ENCODE peak calls at places on chromosomes 5 and 9, in five cellular contexts. P is H1, F is tibial nerve, A is upper lobe of right lung, B is upper lobe of left lung. O is an unnamed sample.

GRCh38 chr9:128863647-128864046 is 18.1 kb downstream of the KYAT1 start:
- DNase-seq in A (peak; percentile 92), P (peak; percentile 99), B (peak; percentile 88), F (peak; percentile 64), O (peak; percentile 88)

GRCh38 chr9:33163433-33164137 is 3.6 kb downstream of the B4GALT1 start:
- DNase-seq in P (no peak), F (no peak), B (no peak), A (no peak), O (no peak)

GRCh38 chr5:111863801-111864200 is 106.8 kb upstream of the NREP start:
- DNase-seq in F (no peak), P (no peak), A (no peak), B (no peak), O (no peak)

GRCh38 chr5:71013575-71013974 is 11.6 kb downstream of the NAIP start:
- DNase-seq in A (no peak), F (no peak), B (no peak), P (no peak), O (no peak)

GRCh38 chr5:158700231-158700996 is 399.3 kb downstream of the EBF1 start:
- DNase-seq in A (no peak), F (no peak), P (no peak), B (no peak), O (no peak)

GRCh38 chr9:4327504-4328191 is 27.8 kb upstream of the GLIS3 start:
- DNase-seq in P (peak; percentile 52), A (no peak), F (no peak), B (no peak), O (no peak)

GRCh38 chr5:154101184-154101583 is 62.4 kb downstream of the MFAP3 start:
- DNase-seq in P (no peak), B (no peak), F (no peak), A (no peak), O (no peak)

GRCh38 chr5:112684737-112685136 is 52.9 kb upstream of the APC start:
- DNase-seq in F (no peak), P (no peak), A (no peak), B (no peak), O (no peak)

GRCh38 chr5:178551468-178551867 is 38.7 kb downstream of the COL23A1 start:
- DNase-seq in P (no peak), A (no peak), B (no peak), F (no peak), O (no peak)

GRCh38 chr9:99103909-99104458 is 929 bp upstream of the TGFBR1 start:
- DNase-seq in F (peak; percentile 40), P (peak; percentile 63), B (no peak), A (no peak), O (no peak)

GRCh38 chr9:120710110-120710981 is 3.9 kb downstream of the MEGF9 start:
- DNase-seq in P (no peak), A (no peak), B (no peak), F (no peak), O (no peak)

GRCh38 chr5:157890825-157891587 is 32.1 kb upstream of the CLINT1 start:
- DNase-seq in B (no peak), F (no peak), A (no peak), P (no peak), O (no peak)

GRCh38 chr5:133489632-133490031 is 122.7 kb downstream of the FSTL4 start:
- DNase-seq in B (peak; percentile 26), F (no peak), A (no peak), P (no peak), O (no peak)

GRCh38 chr5:75656311-75657003 is 45.2 kb downstream of the ANKDD1B start:
- DNase-seq in F (peak; percentile 28), B (no peak), P (no peak), A (no peak), O (no peak)

GRCh38 chr9:133186736-133187135 is 22.3 kb downstream of the OBP2B start:
- DNase-seq in P (no peak), A (peak; percentile 43), F (no peak), B (no peak), O (peak; percentile 40)

GRCh38 chr9:109466623-109467590 is 31.2 kb downstream of the PTPN3 start:
- DNase-seq in B (no peak), A (no peak), F (no peak), P (no peak), O (no peak)

GRCh38 chr5:150271296-150271692 is 18.3 kb downstream of the CAMK2A start:
- DNase-seq in F (no peak), B (no peak), A (no peak), P (no peak), O (no peak)

GRCh38 chr5:173326501-173326960 is 1.7 kb downstream of the STC2 start:
- DNase-seq in A (no peak), F (no peak), B (no peak), P (no peak), O (no peak)

GRCh38 chr5:153276151-153276550 is 214.3 kb upstream of the GRIA1 start:
- DNase-seq in B (no peak), A (no peak), P (peak; percentile 76), F (peak; percentile 32), O (no peak)

GRCh38 chr5:87705876-87706275 is 293.1 kb upstream of the CCNH start:
- DNase-seq in A (no peak), B (no peak), P (no peak), F (no peak), O (no peak)

GRCh38 chr5:120843390-120843980 is 379.4 kb downstream of the PRR16 start:
- DNase-seq in F (no peak), P (no peak), B (no peak), A (no peak), O (no peak)

GRCh38 chr5:161975350-161975749 is 92.2 kb upstream of the GABRG2 start:
- DNase-seq in A (no peak), P (no peak), B (no peak), F (no peak), O (no peak)

GRCh38 chr9:4237748-4238511 is 61.9 kb downstream of the GLIS3 start:
- DNase-seq in F (no peak), A (no peak), B (no peak), P (no peak), O (no peak)

GRCh38 chr9:6567140-6567591 is 78.4 kb downstream of the GLDC start:
- DNase-seq in B (no peak), P (no peak), A (no peak), F (no peak), O (no peak)

GRCh38 chr5:1513326-1514026 is 10.3 kb downstream of the LPCAT1 start:
- DNase-seq in F (no peak), P (no peak), B (peak; percentile 23), A (peak; percentile 55), O (peak; percentile 43)

GRCh38 chr5:64693636-64694035 is 3.3 kb downstream of the SHISAL2B start:
- DNase-seq in B (no peak), A (no peak), F (no peak), P (no peak), O (no peak)

GRCh38 chr5:133528841-133529240 is 83.5 kb downstream of the FSTL4 start:
- DNase-seq in F (no peak), A (no peak), B (no peak), P (no peak), O (no peak)

GRCh38 chr5:39076757-39077475 is 2.7 kb upstream of the RICTOR start:
- DNase-seq in A (no peak), P (no peak), F (no peak), B (no peak), O (no peak)

GRCh38 chr5:59864718-59865117 is 28.8 kb downstream of the PDE4D start:
- DNase-seq in P (no peak), B (no peak), A (no peak), F (no peak), O (no peak)

GRCh38 chr9:4983541-4984165 is 1.4 kb upstream of the JAK2 start:
- DNase-seq in B (no peak), F (no peak), A (no peak), P (no peak), O (no peak)

GRCh38 chr5:118956727-118957126 is 31.6 kb downstream of the DTWD2 start:
- DNase-seq in B (no peak), A (no peak), P (no peak), F (no peak), O (no peak)

GRCh38 chr5:135460246-135461033 is 8.3 kb upstream of the TIFAB start:
- DNase-seq in B (no peak), F (no peak), P (no peak), A (no peak), O (peak; percentile 51)

DNA sequence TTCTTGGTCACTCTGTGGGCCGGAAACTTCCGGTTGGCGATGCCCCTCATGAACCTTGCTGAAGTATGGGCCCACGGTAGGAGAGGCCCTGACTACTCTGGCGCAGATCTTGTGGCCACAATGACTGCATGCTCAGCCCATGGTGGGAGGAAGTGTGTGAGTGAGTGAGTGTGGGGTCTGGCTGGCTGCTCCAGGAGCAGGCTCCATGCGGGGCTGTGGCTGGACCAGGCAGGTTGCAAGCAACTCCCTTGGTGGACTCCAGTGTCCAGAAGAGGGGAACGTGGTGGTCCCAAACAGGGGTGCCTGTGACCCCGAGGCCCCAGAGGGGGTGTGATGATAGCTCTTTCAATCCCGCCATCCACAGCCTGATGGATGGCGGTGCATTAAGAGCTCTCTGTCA is 35.5 kb upstream of the PANK3 start:
- DNase-seq in A (no peak), P (no peak), B (no peak), F (no peak), O (no peak)
- H3K4me1 ChIP-seq in A (no peaks in the 10 kb centered on the region), P (no peaks in the 10 kb centered on the region), B (no peaks in the 10 kb centered on the region), F (no peaks in the 10 kb centered on the region), O (no peaks in the 10 kb centered on the region)

GRCh38 chr5:132445930-132446329 is 44.6 kb downstream of the IRF1 start:
- DNase-seq in B (no peak), F (no peak), A (no peak), P (no peak), O (no peak)
- H3K27ac ChIP-seq in B (peak overlapping the region; percentile 71), F (no peak overlapping the region), A (peak overlapping the region; percentile 9), P (no peak overlapping the region), O (peak overlapping the region; percentile 68)

DNA sequence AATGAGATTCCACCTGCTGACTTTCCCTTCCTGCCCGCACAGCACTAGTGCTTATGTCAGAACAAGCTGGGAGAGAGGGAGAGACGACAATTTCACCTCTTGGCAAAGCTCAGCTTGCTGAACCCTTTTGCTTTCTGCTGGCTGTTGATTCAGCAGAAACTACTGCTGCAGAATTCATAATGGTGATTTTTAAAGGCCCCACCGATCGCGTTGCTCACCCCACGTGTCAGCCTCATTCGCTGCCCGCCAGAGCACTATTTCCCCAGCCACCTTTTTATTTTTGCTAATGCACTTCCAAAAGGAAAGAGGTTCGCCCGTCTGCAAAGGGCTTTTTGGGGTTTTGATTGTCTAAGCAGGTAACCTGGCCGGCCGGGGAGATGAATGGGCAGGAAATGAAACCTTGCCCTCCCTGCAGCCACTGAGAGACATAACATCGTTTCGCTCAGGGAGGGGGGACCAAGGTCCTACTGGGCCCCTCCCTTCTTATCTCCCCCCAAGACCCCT is 1.3 kb downstream of the PPP2R2B start:
- DNase-seq in B (no peak), A (no peak), F (no peak), P (no peak), O (no peak)
- H3K4me3 ChIP-seq in B (no peak overlapping the region), A (peak overlapping the region; percentile 48), F (peak overlapping the region; percentile 59), P (peak overlapping the region; percentile 82), O (peak overlapping the region; percentile 71)

DNA sequence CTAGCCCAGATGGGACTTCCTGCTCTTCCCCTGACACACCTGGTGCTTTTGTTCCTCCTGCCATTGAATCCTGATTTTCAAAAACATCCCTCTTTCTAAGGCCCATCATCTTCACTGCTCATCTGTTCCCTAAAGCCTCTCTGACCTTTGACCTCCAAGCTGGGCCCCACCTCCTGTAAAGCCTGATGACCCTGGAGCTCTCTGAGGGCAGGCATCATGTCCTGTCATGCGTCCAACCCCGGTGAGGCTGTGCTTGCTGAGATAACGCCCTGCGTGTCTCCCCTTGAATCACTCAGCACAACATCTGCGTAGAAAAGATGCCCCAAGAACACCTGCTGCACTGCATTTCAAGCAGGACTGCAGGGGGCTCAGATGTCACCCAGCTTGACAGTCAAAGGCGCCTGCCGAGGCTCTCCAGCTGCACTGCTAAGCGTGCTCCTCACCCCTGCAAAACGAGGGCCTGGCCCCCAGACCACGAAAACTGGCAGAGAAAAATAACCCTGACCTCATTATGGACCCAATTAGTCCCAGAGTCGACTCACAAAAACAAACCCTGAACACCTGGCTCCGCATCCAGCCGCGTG is 78.0 kb downstream of the OTULIN start:
- DNase-seq in A (no peak), P (no peak), F (no peak), B (no peak), O (no peak)
- H3K4me1 ChIP-seq in A (no peaks in the 10 kb centered on the region), P (peaks cover 19% of the 10 kb centered on the region), F (peaks cover 3% of the 10 kb centered on the region), B (no peaks in the 10 kb centered on the region), O (peaks cover 15% of the 10 kb centered on the region)

O was measured in sigmoid colon.